ENCODE peak calls at places on chromosomes 3 and 15, in six cellular contexts. S is spleen, G is mucosa of descending colon, L is stomach, K is tibial nerve, V is esophagus squamous epithelium. P is an unnamed sample. For H3K4me1 and H3K36me3, the result is how much of the 10 kb centered on the place peaks cover.

GRCh38 chr3:51675201-51675611 is 4.2 kb downstream of the TEX264 start:
- DNase-seq in S (no peak), G (no peak), L (no peak), K (no peak), V (no peak), P (peak)

GRCh38 chr15:90001062-90001682 is at the start of gene ZNF710:
- DNase-seq in S (peak), G (peak), L (no peak), K (no peak), V (no peak), P (peak)

GRCh38 chr15:34161329-34161953 is 48.5 kb downstream of the KATNBL1 start:
- DNase-seq in S (no peak), G (no peak), L (no peak), K (no peak), V (no peak), P (no peak)

GRCh38 chr3:76043746-76044145 is 258.4 kb upstream of the ZNF717 start:
- DNase-seq in S (no peak), G (no peak), L (no peak), K (no peak), V (no peak), P (no peak)

GRCh38 chr15:101221858-101222257 is 30.0 kb downstream of the CHSY1 start:
- DNase-seq in S (no peak), G (no peak), L (no peak), K (no peak), V (no peak), P (no peak)

GRCh38 chr3:107942244-107942643 is 148.6 kb downstream of the CD47 start:
- DNase-seq in S (no peak), G (no peak), L (no peak), K (no peak), V (no peak), P (no peak)

GRCh38 chr15:67149859-67150824 is 84.7 kb downstream of the SMAD3 start:
- DNase-seq in S (no peak), G (no peak), L (peak), K (no peak), V (no peak), P (peak)

GRCh38 chr3:3815206-3815605 is 16.0 kb downstream of the LRRN1 start:
- DNase-seq in S (no peak), G (no peak), L (no peak), K (no peak), V (no peak), P (no peak)

GRCh38 chr15:41849861-41850260 is 11.2 kb downstream of the PLA2G4B start:
- DNase-seq in S (no peak), G (no peak), L (peak), K (no peak), V (no peak), P (no peak)

GRCh38 chr3:153163349-153164008 is 1.5 kb downstream of the RAP2B start:
- DNase-seq in S (no peak), G (no peak), L (no peak), K (no peak), V (no peak), P (no peak)

GRCh38 chr15:58980351-58980939 is 7.0 kb upstream of the RNF111 start:
- DNase-seq in S (no peak), G (no peak), L (no peak), K (no peak), V (no peak), P (no peak)

GRCh38 chr3:120052685-120053084 is 41.6 kb downstream of the GSK3B start:
- DNase-seq in S (no peak), G (no peak), L (no peak), K (no peak), V (no peak), P (no peak)

GRCh38 chr3:125137432-125138033 is 75.0 kb downstream of the SLC12A8 start:
- DNase-seq in S (no peak), G (no peak), L (no peak), K (no peak), V (no peak), P (peak)

GRCh38 chr3:122394173-122394572 is 10.2 kb downstream of the FAM162A start:
- DNase-seq in S (no peak), G (no peak), L (no peak), K (no peak), V (no peak), P (no peak)

GRCh38 chr3:116265976-116266584 is 179.2 kb downstream of the LSAMP start:
- DNase-seq in S (no peak), G (no peak), L (no peak), K (no peak), V (no peak), P (no peak)

GRCh38 chr15:43370310-43370974 is 401 bp downstream of the ZSCAN29 start:
- DNase-seq in S (no peak), G (no peak), L (peak), K (no peak), V (no peak), P (no peak)

GRCh38 chr15:88018865-88019626 is 237.5 kb downstream of the NTRK3 start:
- DNase-seq in S (no peak), G (no peak), L (no peak), K (no peak), V (no peak), P (no peak)

GRCh38 chr3:99515-99914 is 97.0 kb upstream of the CHL1 start:
- DNase-seq in S (no peak), G (no peak), L (no peak), K (no peak), V (no peak), P (no peak)

GRCh38 chr15:31574761-31575160 is 248.1 kb downstream of the KLF13 start:
- DNase-seq in S (no peak), G (no peak), L (no peak), K (no peak), V (no peak), P (no peak)

GRCh38 chr3:128079823-128080222 is 27.6 kb downstream of the SEC61A1 start:
- DNase-seq in S (no peak), G (no peak), L (no peak), K (no peak), V (no peak), P (no peak)

GRCh38 chr15:28945626-28946215 is 59.9 kb downstream of the APBA2 start:
- DNase-seq in S (peak), G (no peak), L (peak), K (no peak), V (no peak), P (no peak)

GRCh38 chr3:48798998-48799397 is 48.7 kb downstream of the PRKAR2A start:
- DNase-seq in S (no peak), G (peak), L (peak), K (no peak), V (no peak), P (no peak)

GRCh38 chr3:52534281-52535183 is 875 bp upstream of the NT5DC2 start:
- DNase-seq in S (peak), G (peak), L (peak), K (no peak), V (no peak), P (no peak)

GRCh38 chr15:63977102-63977501 is 69.2 kb downstream of the DAPK2 start:
- DNase-seq in S (no peak), G (no peak), L (no peak), K (no peak), V (no peak), P (no peak)

GRCh38 chr3:96813134-96813819 is 1.1 kb upstream of the EPHA6 start:
- DNase-seq in S (peak), G (peak), L (peak), K (peak), V (no peak), P (peak)

GRCh38 chr3:5001805-5002173 is 22.6 kb downstream of the BHLHE40 start:
- DNase-seq in S (no peak), G (no peak), L (no peak), K (no peak), V (no peak), P (no peak)

GRCh38 chr3:43766672-43767465 is 76.1 kb downstream of the ABHD5 start:
- DNase-seq in S (no peak), G (no peak), L (no peak), K (no peak), V (no peak), P (no peak)

GRCh38 chr3:43768594-43768993 is 77.9 kb downstream of the ABHD5 start:
- DNase-seq in S (no peak), G (no peak), L (no peak), K (peak), V (no peak), P (no peak)

GRCh38 chr3:43770426-43771103 is 79.8 kb downstream of the ABHD5 start:
- DNase-seq in S (no peak), G (peak), L (peak), K (peak), V (no peak), P (peak)

GRCh38 chr3:43769097-43769470 is 78.3 kb downstream of the ABHD5 start:
- DNase-seq in S (no peak), G (no peak), L (no peak), K (no peak), V (no peak), P (no peak)

DNA sequence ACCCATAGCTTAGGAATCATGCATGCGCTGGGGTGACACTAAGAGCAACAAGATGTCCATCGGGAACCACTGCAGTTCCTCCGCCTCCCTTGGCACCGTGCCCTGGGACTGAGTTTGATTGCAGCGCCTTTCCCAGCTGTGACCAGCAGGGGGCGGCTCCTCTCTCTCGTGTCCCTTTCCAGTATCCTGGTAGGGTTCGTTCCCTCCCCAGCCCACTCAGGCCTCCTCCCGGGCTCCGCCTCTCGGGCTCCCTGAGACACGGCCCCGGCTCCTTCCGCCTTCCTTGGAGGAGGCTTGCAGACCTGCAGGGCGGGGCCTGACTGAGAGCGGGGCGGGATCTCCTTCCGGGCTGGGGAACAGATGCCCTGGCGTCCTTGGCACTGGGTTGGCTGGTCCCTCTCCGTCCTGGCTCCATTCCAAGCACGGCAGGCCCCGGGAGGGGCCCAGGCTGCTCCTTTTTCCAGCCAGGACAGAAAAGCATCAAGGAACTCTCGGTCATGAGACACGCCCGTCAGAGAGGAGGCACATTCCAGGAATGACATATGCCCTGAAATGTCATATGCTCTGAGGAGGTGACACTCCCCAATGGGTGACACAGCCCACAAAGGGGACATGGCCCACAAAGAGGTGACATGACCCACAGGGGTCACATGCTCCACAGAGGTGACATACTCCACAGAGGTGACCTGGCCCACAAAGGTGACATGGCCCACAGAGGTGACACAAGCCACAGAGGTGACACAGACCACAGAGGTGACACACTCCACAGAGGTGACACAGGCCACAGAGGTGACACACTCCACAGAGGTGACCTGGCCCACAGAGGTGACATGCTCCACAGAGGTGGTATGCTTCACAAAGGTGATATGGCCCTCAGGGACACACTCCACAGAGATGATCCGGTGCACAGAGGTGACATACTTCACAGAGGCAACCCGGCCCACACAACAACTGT is 79.0 kb downstream of the ABHD5 start:
- DNase-seq in S (peak), G (peak), L (peak), K (peak), V (peak), P (peak)
- TF ChIP-seq CTCF in S (peak), G (peak), L (no peak), K (peak), V (peak), P (peak)

GRCh38 chr3:61979645-61980430 is 393.5 kb downstream of the FEZF2 start:
- DNase-seq in S (no peak), G (no peak), L (no peak), K (no peak), V (no peak), P (no peak)

GRCh38 chr3:61978460-61979419 is 394.6 kb downstream of the FEZF2 start:
- DNase-seq in S (no peak), G (no peak), L (no peak), K (no peak), V (no peak), P (no peak)

GRCh38 chr3:61983479-61983878 is 389.9 kb downstream of the FEZF2 start:
- DNase-seq in S (no peak), G (no peak), L (no peak), K (no peak), V (no peak), P (no peak)

GRCh38 chr3:61985020-61985419 is 388.3 kb downstream of the FEZF2 start:
- DNase-seq in S (no peak), G (no peak), L (no peak), K (no peak), V (no peak), P (no peak)

DNA sequence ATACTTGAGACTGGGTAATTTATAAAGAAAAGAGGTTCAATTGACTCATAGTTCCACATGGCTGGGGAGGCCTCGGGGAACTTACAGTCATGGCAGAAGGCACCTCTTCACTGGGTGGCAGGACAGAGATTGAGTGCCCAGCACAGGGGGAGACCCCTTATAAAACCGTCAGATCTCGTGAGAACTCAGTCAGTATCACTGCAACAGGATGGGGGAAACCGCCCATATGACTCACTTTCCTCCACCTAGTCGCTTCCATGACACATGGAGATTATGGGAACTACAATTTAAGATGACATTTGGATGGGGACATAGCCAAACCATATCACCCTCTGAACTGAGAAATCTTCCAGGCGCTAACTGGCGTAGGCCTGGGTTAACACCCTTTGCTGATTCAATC is 392.3 kb downstream of the FEZF2 start:
- DNase-seq in S (no peak), G (no peak), L (no peak), K (no peak), V (no peak), P (no peak)
- H3K4me1 ChIP-seq in S (under half), G (under half), L (under half), K (under half), V (under half), P (under half)

GRCh38 chr3:16378920-16379319 is 113.9 kb downstream of the OXNAD1 start:
- DNase-seq in S (no peak), G (no peak), L (no peak), K (no peak), V (no peak), P (no peak)
- H3K36me3 ChIP-seq in S (under half), G (under half), L (under half), K (under half), V (under half), P (under half)

DNA sequence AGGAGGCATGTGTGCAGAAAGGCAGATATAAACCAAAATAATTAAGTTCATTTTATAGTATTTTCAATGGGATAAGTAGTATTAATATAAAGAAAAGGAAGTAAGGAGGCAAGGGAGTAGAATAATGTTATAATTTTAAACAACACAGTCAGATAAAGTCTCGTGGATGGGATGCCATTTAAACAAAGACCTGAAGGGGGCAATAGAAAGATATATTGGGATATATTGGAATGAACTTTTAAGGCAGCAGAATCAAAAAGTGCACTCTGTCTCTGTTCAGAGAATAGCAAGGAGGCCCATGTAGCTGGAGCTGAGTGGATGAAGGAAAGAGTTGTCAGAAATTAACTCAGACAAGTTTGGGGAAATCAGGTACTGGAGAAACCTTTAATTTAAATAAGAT is 158.7 kb downstream of the CGGBP1 start:
- DNase-seq in S (no peak), G (no peak), L (no peak), K (no peak), V (no peak), P (no peak)
- TF ChIP-seq CTCF in S (no peak), G (no peak), L (no peak), K (no peak), V (no peak), P (peak)

GRCh38 chr3:197440717-197441303 is 115.0 kb downstream of the BDH1 start:
- DNase-seq in S (no peak), G (no peak), L (no peak), K (no peak), V (no peak), P (no peak)
- H3K4me1 ChIP-seq in S (under half), G (under half), L (under half), K (under half), V (under half), P (under half)

DNA sequence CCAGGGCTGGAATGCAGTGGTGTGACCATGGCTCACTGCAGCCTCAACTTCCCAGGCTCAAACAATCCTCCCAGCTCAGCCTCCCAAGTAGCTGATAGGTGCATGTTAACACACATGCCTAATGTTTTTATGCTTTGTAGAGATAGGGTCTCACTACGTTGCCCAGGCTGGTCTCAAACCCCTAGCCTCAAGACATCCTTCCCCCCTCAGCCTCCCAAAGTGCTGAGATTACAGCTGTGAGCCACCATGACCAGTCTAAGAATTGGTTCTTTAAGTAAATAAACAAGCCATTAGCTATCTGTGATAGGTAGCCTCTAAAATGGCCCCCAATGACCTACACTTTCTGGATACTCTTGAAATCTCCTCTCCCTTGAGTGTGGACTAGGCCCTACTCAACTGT is 3.7 kb downstream of the TRIM59 start:
- DNase-seq in S (no peak), G (no peak), L (no peak), K (no peak), V (no peak), P (no peak)
- H3K36me3 ChIP-seq in S (under half), G (under half), L (under half), K (under half), V (under half), P (under half)